ENCODE peak calls at places on chromosome 6, in seven cellular contexts. One of them, this sample, is unnamed.

GRCh38 chr6:116210750-116211425 is 43.0 kb downstream of the TSPYL4 start:
- DNase-seq in ovary: no peak
- DNase-seq in uterus: no peak
- DNase-seq in testis: peak
- DNase-seq in breast epithelium: no peak
- DNase-seq in prostate gland: peak
- DNase-seq in HepG2: no peak
- DNase-seq in this sample: no peak

GRCh38 chr6:131060311-131060710 is 2.7 kb downstream of the EPB41L2 start:
- DNase-seq in ovary: no peak
- DNase-seq in breast epithelium: no peak
- DNase-seq in uterus: no peak
- DNase-seq in HepG2: no peak
- DNase-seq in prostate gland: no peak
- DNase-seq in testis: no peak
- DNase-seq in this sample: no peak

GRCh38 chr6:169014681-169015080 is 239.0 kb downstream of the THBS2 start:
- DNase-seq in uterus: no peak
- DNase-seq in testis: no peak
- DNase-seq in ovary: no peak
- DNase-seq in breast epithelium: no peak
- DNase-seq in prostate gland: no peak
- DNase-seq in HepG2: no peak
- DNase-seq in this sample: no peak

GRCh38 chr6:16243055-16243454 is 4.7 kb downstream of the GMPR start:
- DNase-seq in prostate gland: peak
- DNase-seq in ovary: no peak
- DNase-seq in uterus: no peak
- DNase-seq in testis: no peak
- DNase-seq in HepG2: no peak
- DNase-seq in breast epithelium: no peak
- DNase-seq in this sample: no peak

GRCh38 chr6:144286503-144287393 is 1.6 kb downstream of the UTRN start:
- DNase-seq in testis: peak
- DNase-seq in breast epithelium: peak
- DNase-seq in prostate gland: peak
- DNase-seq in ovary: peak
- DNase-seq in HepG2: peak
- DNase-seq in uterus: peak
- DNase-seq in this sample: peak

GRCh38 chr6:83847179-83847578 is 6.0 kb upstream of the RIPPLY2 start:
- DNase-seq in breast epithelium: no peak
- DNase-seq in ovary: no peak
- DNase-seq in HepG2: no peak
- DNase-seq in uterus: no peak
- DNase-seq in testis: no peak
- DNase-seq in prostate gland: no peak
- DNase-seq in this sample: no peak

GRCh38 chr6:142246960-142247359 is 54.8 kb upstream of the ADGRG6 start:
- DNase-seq in testis: no peak
- DNase-seq in ovary: no peak
- DNase-seq in prostate gland: no peak
- DNase-seq in uterus: no peak
- DNase-seq in HepG2: no peak
- DNase-seq in breast epithelium: no peak
- DNase-seq in this sample: no peak

GRCh38 chr6:55705381-55705780 is 126.4 kb upstream of the HMGCLL1 start:
- DNase-seq in ovary: no peak
- DNase-seq in HepG2: no peak
- DNase-seq in uterus: no peak
- DNase-seq in testis: no peak
- DNase-seq in breast epithelium: no peak
- DNase-seq in prostate gland: no peak
- DNase-seq in this sample: no peak

GRCh38 chr6:109660526-109660925 is 30.5 kb downstream of the AK9 start:
- DNase-seq in prostate gland: no peak
- DNase-seq in ovary: no peak
- DNase-seq in breast epithelium: no peak
- DNase-seq in HepG2: no peak
- DNase-seq in uterus: no peak
- DNase-seq in testis: no peak
- DNase-seq in this sample: no peak

GRCh38 chr6:26233608-26234420 is 131.2 kb upstream of the BTN3A2 start:
- DNase-seq in uterus: no peak
- DNase-seq in breast epithelium: peak
- DNase-seq in HepG2: no peak
- DNase-seq in prostate gland: peak
- DNase-seq in ovary: no peak
- DNase-seq in testis: peak
- DNase-seq in this sample: peak

GRCh38 chr6:20400476-20401402 is 940 bp upstream of the E2F3 start:
- DNase-seq in HepG2: peak
- DNase-seq in uterus: peak
- DNase-seq in ovary: no peak
- DNase-seq in testis: peak
- DNase-seq in prostate gland: no peak
- DNase-seq in breast epithelium: no peak
- DNase-seq in this sample: peak

DNA sequence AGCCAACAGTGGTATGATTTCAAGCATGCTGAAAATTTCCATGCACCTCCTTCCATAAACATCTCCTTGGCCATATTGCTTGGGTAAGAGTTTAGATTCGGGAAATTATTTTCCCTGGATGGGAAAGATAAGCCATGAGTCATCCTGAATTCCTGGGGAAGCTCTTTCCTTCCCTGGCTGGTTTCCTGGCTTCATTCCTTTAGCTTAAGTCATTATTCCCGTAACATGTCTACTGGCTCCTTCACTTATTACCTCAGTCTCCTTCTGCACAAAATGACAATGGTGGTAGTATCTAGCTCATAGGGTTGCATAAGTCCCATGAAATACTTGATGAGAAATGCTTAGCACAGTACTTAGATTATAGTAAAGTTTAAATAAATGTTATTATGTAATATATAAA is 27.6 kb downstream of the TINAG start:
- DNase-seq in HepG2: peak
- DNase-seq in testis: no peak
- DNase-seq in breast epithelium: no peak
- DNase-seq in uterus: no peak
- DNase-seq in ovary: no peak
- DNase-seq in prostate gland: no peak
- DNase-seq in this sample: no peak
- TF ChIP-seq POLR2A in HepG2: no peak
- TF ChIP-seq POLR2A in testis: no peak
- TF ChIP-seq POLR2A in breast epithelium: no peak
- TF ChIP-seq POLR2A in uterus: no peak
- TF ChIP-seq POLR2A in ovary: no peak
- TF ChIP-seq POLR2A in prostate gland: no peak
- TF ChIP-seq POLR2A in this sample: no peak

DNA sequence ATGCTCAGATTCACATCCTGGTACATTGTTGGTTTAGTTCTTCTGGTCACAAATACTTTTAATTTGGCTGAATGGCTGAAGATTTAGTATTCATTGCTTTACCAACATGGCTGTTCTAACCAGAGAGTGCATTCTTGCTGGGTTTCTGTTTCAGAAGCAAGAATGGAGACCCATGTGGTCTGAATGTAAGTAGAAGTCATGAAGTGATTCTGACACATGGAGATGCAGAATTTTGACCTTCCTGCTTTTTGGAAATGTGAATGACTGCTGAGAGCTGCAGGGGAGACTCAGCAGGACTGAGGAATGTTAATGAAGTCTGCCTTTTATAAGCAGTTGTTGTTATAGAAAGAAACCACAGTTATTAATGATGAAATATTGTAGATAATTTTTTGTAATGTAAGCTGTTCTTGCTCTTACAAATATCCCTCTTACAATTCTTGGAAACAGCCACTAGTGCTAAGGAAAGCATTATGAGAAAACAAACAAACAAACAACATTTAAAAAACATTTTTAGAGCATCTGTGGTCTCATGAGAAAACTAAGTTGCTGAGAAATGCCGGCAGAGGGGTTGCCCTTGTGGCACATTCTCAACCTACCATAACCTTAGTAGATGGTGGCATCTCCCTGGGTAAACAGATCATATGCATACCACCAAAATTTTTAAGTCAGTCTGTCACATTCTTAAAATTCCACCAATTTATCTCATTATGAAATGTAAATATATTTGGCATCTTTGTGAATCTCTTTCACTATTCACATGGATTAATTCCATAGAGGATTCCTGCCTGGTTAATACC is 575.9 kb upstream of the MARCKS start:
- DNase-seq in HepG2: no peak
- DNase-seq in ovary: no peak
- DNase-seq in uterus: no peak
- DNase-seq in breast epithelium: no peak
- DNase-seq in testis: no peak
- DNase-seq in prostate gland: no peak
- DNase-seq in this sample: no peak
- H3K27ac ChIP-seq in HepG2: no peak
- H3K27ac ChIP-seq in ovary: no peak
- H3K27ac ChIP-seq in uterus: no peak
- H3K27ac ChIP-seq in breast epithelium: no peak
- H3K27ac ChIP-seq in testis: no peak
- H3K27ac ChIP-seq in prostate gland: no peak
- H3K27ac ChIP-seq in this sample: no peak

GRCh38 chr6:126339796-126340750 is at the start of gene CENPW:
- DNase-seq in ovary: peak
- DNase-seq in uterus: peak
- DNase-seq in prostate gland: peak
- DNase-seq in HepG2: peak
- DNase-seq in breast epithelium: peak
- DNase-seq in testis: peak
- DNase-seq in this sample: peak
- TF ChIP-seq POLR2A in ovary: no peak
- TF ChIP-seq POLR2A in uterus: no peak
- TF ChIP-seq POLR2A in prostate gland: no peak
- TF ChIP-seq POLR2A in HepG2: peak
- TF ChIP-seq POLR2A in breast epithelium: no peak
- TF ChIP-seq POLR2A in testis: no peak
- TF ChIP-seq POLR2A in this sample: no peak

GRCh38 chr6:3140201-3140600 is 17.1 kb downstream of the TUBB2A start:
- DNase-seq in prostate gland: no peak
- DNase-seq in testis: no peak
- DNase-seq in uterus: no peak
- DNase-seq in HepG2: no peak
- DNase-seq in breast epithelium: no peak
- DNase-seq in ovary: no peak
- DNase-seq in this sample: no peak

GRCh38 chr6:3138341-3138740 is 19.0 kb downstream of the TUBB2A start:
- DNase-seq in uterus: no peak
- DNase-seq in HepG2: no peak
- DNase-seq in ovary: no peak
- DNase-seq in breast epithelium: no peak
- DNase-seq in prostate gland: no peak
- DNase-seq in testis: no peak
- DNase-seq in this sample: no peak

GRCh38 chr6:3136361-3136760 is 17.9 kb downstream of the BPHL start:
- DNase-seq in ovary: no peak
- DNase-seq in prostate gland: no peak
- DNase-seq in uterus: no peak
- DNase-seq in breast epithelium: no peak
- DNase-seq in HepG2: no peak
- DNase-seq in testis: no peak
- DNase-seq in this sample: no peak

GRCh38 chr6:3137057-3137777 is 18.7 kb downstream of the BPHL start:
- DNase-seq in ovary: no peak
- DNase-seq in HepG2: no peak
- DNase-seq in uterus: no peak
- DNase-seq in breast epithelium: no peak
- DNase-seq in testis: no peak
- DNase-seq in prostate gland: no peak
- DNase-seq in this sample: no peak

GRCh38 chr6:3139090-3139903 is 18.0 kb downstream of the TUBB2A start:
- DNase-seq in uterus: peak
- DNase-seq in prostate gland: peak
- DNase-seq in breast epithelium: peak
- DNase-seq in testis: peak
- DNase-seq in ovary: no peak
- DNase-seq in HepG2: peak
- DNase-seq in this sample: peak
- H3K27ac ChIP-seq in uterus: no peak
- H3K27ac ChIP-seq in prostate gland: no peak
- H3K27ac ChIP-seq in breast epithelium: peak
- H3K27ac ChIP-seq in testis: no peak
- H3K27ac ChIP-seq in ovary: no peak
- H3K27ac ChIP-seq in HepG2: peak
- H3K27ac ChIP-seq in this sample: peak

GRCh38 chr6:89834884-89835792 is 5.5 kb downstream of the CASP8AP2 start:
- DNase-seq in prostate gland: no peak
- DNase-seq in uterus: no peak
- DNase-seq in testis: no peak
- DNase-seq in breast epithelium: no peak
- DNase-seq in HepG2: no peak
- DNase-seq in ovary: no peak
- DNase-seq in this sample: no peak

GRCh38 chr6:89826029-89826528 is 3.6 kb upstream of the CASP8AP2 start:
- DNase-seq in ovary: no peak
- DNase-seq in prostate gland: no peak
- DNase-seq in breast epithelium: no peak
- DNase-seq in HepG2: no peak
- DNase-seq in uterus: no peak
- DNase-seq in testis: no peak
- DNase-seq in this sample: no peak

GRCh38 chr6:89828988-89829590 is 591 bp upstream of the CASP8AP2 start:
- DNase-seq in HepG2: no peak
- DNase-seq in testis: no peak
- DNase-seq in uterus: no peak
- DNase-seq in ovary: peak
- DNase-seq in breast epithelium: no peak
- DNase-seq in prostate gland: no peak
- DNase-seq in this sample: peak

GRCh38 chr6:89830385-89830809 is 717 bp downstream of the CASP8AP2 start:
- DNase-seq in prostate gland: no peak
- DNase-seq in breast epithelium: no peak
- DNase-seq in HepG2: no peak
- DNase-seq in uterus: no peak
- DNase-seq in ovary: no peak
- DNase-seq in testis: no peak
- DNase-seq in this sample: no peak

GRCh38 chr6:89829591-89830384 is at the start of gene CASP8AP2:
- DNase-seq in uterus: peak
- DNase-seq in testis: peak
- DNase-seq in prostate gland: peak
- DNase-seq in ovary: peak
- DNase-seq in breast epithelium: peak
- DNase-seq in HepG2: peak
- DNase-seq in this sample: peak
- TF ChIP-seq POLR2A in uterus: peak
- TF ChIP-seq POLR2A in testis: no peak
- TF ChIP-seq POLR2A in prostate gland: peak
- TF ChIP-seq POLR2A in ovary: peak
- TF ChIP-seq POLR2A in breast epithelium: peak
- TF ChIP-seq POLR2A in HepG2: peak
- TF ChIP-seq POLR2A in this sample: no peak